ENCODE peak calls at places on chromosomes 11 and 22, in seven cellular contexts. M, B, P, R, X, L and A are unnamed samples.

GRCh38 chr22:20105456-20106204 is 10.3 kb upstream of the RANBP1 start:
- DNase-seq in M (no peak), B (no peak), P (no peak), R (no peak), X (no peak), L (no peak), A (no peak)

GRCh38 chr22:17337639-17338038 is 31.6 kb upstream of the CECR2 start:
- DNase-seq in M (no peak), B (no peak), P (no peak), R (no peak), X (no peak), L (no peak), A (no peak)

GRCh38 chr11:73308963-73309960 is 1.2 kb downstream of the ARHGEF17 start:
- DNase-seq in M (peak), B (peak), P (peak), R (peak), X (no peak), L (no peak), A (peak)

GRCh38 chr11:126548576-126549272 is 193.2 kb downstream of the ST3GAL4 start:
- DNase-seq in M (no peak), B (no peak), P (no peak), R (no peak), X (no peak), L (no peak), A (no peak)

GRCh38 chr11:61082161-61082870 is 20.0 kb upstream of the CD5 start:
- DNase-seq in M (no peak), B (no peak), P (no peak), R (no peak), X (no peak), L (no peak), A (no peak)

GRCh38 chr22:27973851-27974250 is 54.8 kb upstream of the PITPNB start:
- DNase-seq in M (no peak), B (no peak), P (no peak), R (no peak), X (no peak), L (no peak), A (no peak)

GRCh38 chr22:32801436-32802290 is at the start of gene TIMP3:
- DNase-seq in M (peak), B (no peak), P (no peak), R (no peak), X (no peak), L (peak), A (peak)

GRCh38 chr11:125263268-125263790 is 98.8 kb downstream of the PKNOX2 start:
- DNase-seq in M (no peak), B (no peak), P (peak), R (peak), X (no peak), L (peak), A (peak)

GRCh38 chr22:19822301-19823117 is 32.2 kb downstream of the GNB1L start:
- DNase-seq in M (no peak), B (no peak), P (no peak), R (no peak), X (no peak), L (peak), A (peak)

GRCh38 chr11:19648321-19648720 is 64.3 kb upstream of the NAV2 start:
- DNase-seq in M (no peak), B (no peak), P (no peak), R (no peak), X (no peak), L (no peak), A (no peak)

GRCh38 chr11:127996825-127997224 is 590.5 kb downstream of the ETS1 start:
- DNase-seq in M (no peak), B (no peak), P (no peak), R (no peak), X (no peak), L (no peak), A (no peak)

GRCh38 chr11:63756919-63757761 is 11.4 kb downstream of the ZFTA start:
- DNase-seq in M (no peak), B (no peak), P (no peak), R (peak), X (no peak), L (no peak), A (no peak)

GRCh38 chr11:61102667-61103491 is 590 bp downstream of the CD5 start:
- DNase-seq in M (no peak), B (no peak), P (no peak), R (no peak), X (no peak), L (no peak), A (no peak)

GRCh38 chr11:278001-278951 is at the start of gene NLRP6:
- DNase-seq in M (no peak), B (no peak), P (no peak), R (no peak), X (no peak), L (peak), A (no peak)

GRCh38 chr11:76701701-76702100 is 31.2 kb upstream of the LRRC32 start:
- DNase-seq in M (no peak), B (no peak), P (no peak), R (no peak), X (no peak), L (no peak), A (no peak)

GRCh38 chr22:25827415-25827814 is 85.4 kb downstream of the MYO18B start:
- DNase-seq in M (no peak), B (no peak), P (no peak), R (no peak), X (no peak), L (no peak), A (no peak)

GRCh38 chr22:43399338-43399979 is 12.4 kb upstream of the MPPED1 start:
- DNase-seq in M (peak), B (no peak), P (no peak), R (peak), X (no peak), L (peak), A (no peak)

GRCh38 chr11:32438346-32438882 is 3.1 kb upstream of the WT1 start:
- DNase-seq in M (no peak), B (no peak), P (no peak), R (no peak), X (no peak), L (no peak), A (no peak)

GRCh38 chr11:65884716-65885092 is 3.6 kb downstream of the FIBP start:
- DNase-seq in M (peak), B (no peak), P (no peak), R (peak), X (no peak), L (peak), A (no peak)

GRCh38 chr11:11706022-11706421 is 84.2 kb upstream of the GALNT18 start:
- DNase-seq in M (no peak), B (peak), P (no peak), R (no peak), X (no peak), L (no peak), A (no peak)

GRCh38 chr11:112656772-112657428 is 304.3 kb upstream of the NCAM1 start:
- DNase-seq in M (no peak), B (peak), P (no peak), R (no peak), X (peak), L (no peak), A (no peak)

DNA sequence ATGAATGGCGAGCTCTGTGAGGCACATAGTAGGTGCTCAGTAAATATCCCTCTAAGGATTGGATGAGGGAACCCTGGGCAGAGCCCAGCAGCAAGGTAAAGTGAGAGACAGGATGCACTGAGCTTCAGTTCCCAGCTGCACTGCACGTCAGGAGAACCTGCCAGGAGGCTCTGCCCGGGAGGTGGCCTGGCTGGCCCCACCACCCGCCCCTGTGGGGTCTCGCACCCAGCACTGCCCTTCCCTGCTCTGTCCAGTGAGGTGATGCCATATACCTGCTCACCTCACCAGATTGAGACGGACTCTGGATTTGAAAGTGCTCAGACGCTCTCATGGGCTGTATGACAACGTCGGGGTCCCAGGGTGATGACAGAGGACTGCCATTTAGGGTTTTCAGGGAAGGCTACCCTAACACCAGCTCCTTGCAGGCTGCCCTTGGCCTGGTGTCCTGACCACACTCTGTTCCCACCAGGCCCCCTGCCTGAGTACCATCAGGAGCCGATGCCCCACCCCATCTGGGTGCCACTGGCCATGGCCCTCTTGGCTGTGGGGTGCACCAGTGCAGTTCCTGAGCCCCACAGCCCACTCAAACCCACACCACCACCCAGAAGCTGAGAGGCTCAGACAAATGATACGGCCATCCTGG is 61.7 kb upstream of the FGF3 start:
- DNase-seq in M (no peak), B (no peak), P (no peak), R (no peak), X (no peak), L (no peak), A (no peak)
- TF ChIP-seq YY1 in M (no peak), B (no peak), P (no peak), R (no peak), X (no peak), L (no peak), A (no peak)

GRCh38 chr11:2316169-2316962 is 14.6 kb downstream of the TSPAN32 start:
- DNase-seq in M (no peak), B (no peak), P (no peak), R (no peak), X (no peak), L (peak), A (no peak)
- TF ChIP-seq YY1 in M (no peak), B (no peak), P (no peak), R (no peak), X (no peak), L (no peak), A (no peak)

GRCh38 chr22:29817724-29818123 is 20.4 kb downstream of the ASCC2 start:
- DNase-seq in M (no peak), B (no peak), P (no peak), R (no peak), X (no peak), L (no peak), A (no peak)

GRCh38 chr22:29821790-29822130 is 16.3 kb downstream of the ASCC2 start:
- DNase-seq in M (no peak), B (no peak), P (no peak), R (peak), X (no peak), L (no peak), A (no peak)

GRCh38 chr22:29816980-29817379 is 21.1 kb downstream of the ASCC2 start:
- DNase-seq in M (no peak), B (no peak), P (no peak), R (no peak), X (no peak), L (no peak), A (no peak)

GRCh38 chr22:29824677-29825076 is 13.4 kb downstream of the ASCC2 start:
- DNase-seq in M (no peak), B (no peak), P (no peak), R (no peak), X (no peak), L (no peak), A (no peak)

DNA sequence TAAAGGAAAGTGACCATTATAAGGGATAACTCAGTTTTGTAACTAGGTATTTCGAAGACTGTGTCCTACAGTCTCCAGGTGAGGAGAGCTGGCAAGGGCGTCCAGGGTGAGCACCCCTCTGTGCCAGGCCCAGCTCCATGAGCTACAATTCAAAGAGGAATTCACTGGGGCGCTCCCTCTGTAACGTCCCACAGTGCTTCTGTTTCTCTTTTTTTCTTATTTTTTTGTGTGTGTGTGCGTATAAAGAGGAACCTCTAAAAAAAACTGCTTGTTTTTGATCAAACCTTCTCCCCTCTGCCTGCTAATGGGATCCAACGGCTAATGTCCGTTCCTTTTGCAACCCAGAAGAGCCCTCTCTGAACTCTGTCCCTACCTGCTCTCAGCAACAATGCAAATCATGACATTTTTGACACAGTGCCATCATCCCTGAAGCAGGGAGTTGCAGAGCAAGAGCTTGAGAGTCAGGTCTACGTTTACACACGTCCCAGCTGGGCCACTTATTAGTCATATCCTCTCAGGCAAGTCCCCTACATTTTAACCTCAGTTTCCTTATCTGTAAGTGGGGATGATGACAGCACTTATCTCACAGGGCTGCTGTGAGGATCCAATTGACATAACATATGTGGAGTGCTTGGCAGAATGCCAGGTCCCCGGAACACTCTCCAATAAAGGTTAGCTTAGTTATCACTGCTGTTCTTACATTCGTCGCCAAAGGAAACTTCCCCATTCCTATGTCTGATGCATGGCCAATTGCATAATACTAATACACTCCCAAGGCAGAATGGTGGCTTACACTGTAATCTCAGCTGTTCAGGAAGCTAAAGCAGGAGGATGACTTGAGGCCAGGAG is 16.9 kb downstream of the ASCC2 start:
- DNase-seq in M (peak), B (peak), P (no peak), R (peak), X (peak), L (peak), A (no peak)
- TF ChIP-seq YY1 in M (no peak), B (no peak), P (no peak), R (no peak), X (no peak), L (no peak), A (no peak)

DNA sequence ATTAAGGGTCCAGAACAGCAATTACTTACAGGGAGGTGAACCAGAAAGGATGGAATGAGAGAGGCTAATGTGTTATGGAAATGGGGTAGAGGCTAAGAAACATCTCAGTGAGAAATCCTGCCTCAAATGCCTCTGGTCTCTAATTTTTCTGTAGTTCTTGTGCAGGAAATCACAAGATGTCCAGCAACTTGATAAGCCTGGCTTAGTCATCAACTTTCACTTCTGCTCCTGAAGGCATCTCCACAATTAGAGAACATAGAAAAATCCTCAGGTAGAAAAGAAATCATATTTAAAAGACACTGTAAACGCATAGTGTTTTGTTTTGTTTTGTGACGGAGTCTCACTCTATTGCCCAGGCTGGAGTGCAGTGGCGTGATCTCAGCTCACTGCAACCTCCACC is 18.7 kb downstream of the MRGPRX4 start:
- DNase-seq in M (no peak), B (no peak), P (no peak), R (no peak), X (no peak), L (no peak), A (no peak)
- TF ChIP-seq YY1 in M (no peak), B (no peak), P (no peak), R (no peak), X (no peak), L (no peak), A (no peak)

GRCh38 chr11:68012044-68012842 is 2.1 kb downstream of the ALDH3B1 start:
- DNase-seq in M (no peak), B (no peak), P (no peak), R (no peak), X (no peak), L (no peak), A (no peak)
- TF ChIP-seq YY1 in M (no peak), B (no peak), P (no peak), R (no peak), X (no peak), L (no peak), A (no peak)

DNA sequence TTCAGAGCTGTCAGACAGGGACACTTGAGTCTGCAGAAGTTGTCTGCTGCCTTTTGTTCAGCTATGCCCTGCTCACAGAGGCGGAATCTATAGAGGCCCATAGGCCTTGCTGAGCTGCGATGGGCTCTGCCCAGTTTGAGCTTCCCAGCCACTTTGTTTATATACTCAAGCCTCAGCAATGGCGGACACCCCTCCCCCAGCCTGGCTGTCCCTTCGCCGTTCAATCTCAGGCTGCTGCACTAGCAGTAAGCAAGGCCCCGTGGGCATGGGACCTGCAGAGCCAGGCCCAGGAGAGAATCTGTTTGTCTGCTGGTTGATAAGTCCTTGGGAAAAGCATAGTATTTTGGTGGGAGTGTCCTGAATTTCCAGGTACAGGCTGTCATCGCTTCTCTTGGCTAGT is 23.6 kb upstream of the OR6M1 start:
- DNase-seq in M (no peak), B (no peak), P (no peak), R (no peak), X (no peak), L (no peak), A (no peak)
- TF ChIP-seq YY1 in M (no peak), B (no peak), P (no peak), R (no peak), X (no peak), L (no peak), A (no peak)

GRCh38 chr11:86916330-86916729 is 38.9 kb downstream of the FZD4 start:
- DNase-seq in M (no peak), B (peak), P (no peak), R (no peak), X (no peak), L (no peak), A (no peak)
- TF ChIP-seq YY1 in M (no peak), B (no peak), P (no peak), R (no peak), X (no peak), L (no peak), A (no peak)